ENCODE peak calls at places on chromosomes 13 and 19, in seven cellular contexts. V is NB4; I is left ventricle myocardium inferior; O is fibroblast of the aortic adventitia; C is AG04450; W is BJ; Z is CD8-positive, alpha-beta memory T cell. M is an unnamed sample.

GRCh38 chr13:97245011-97245410 is 22.9 kb downstream of the MBNL2 start:
- DNase-seq in V (no peak), Z (no peak), I (no peak), W (no peak), O (no peak), C (no peak), M (no peak)

GRCh38 chr13:31982540-31982939 is 49.0 kb upstream of the FRY start:
- DNase-seq in V (peak; percentile 79), Z (no peak), C (peak; percentile 73), W (peak; percentile 81), I (peak; percentile 68), O (peak; percentile 76), M (peak; percentile 96)

GRCh38 chr19:38736413-38737280 is 7.6 kb downstream of the CAPN12 start:
- DNase-seq in I (no peak), W (no peak), Z (peak; percentile 36), V (peak; percentile 19), O (no peak), C (no peak), M (no peak)

GRCh38 chr13:72050251-72050650 is 183.2 kb upstream of the DACH1 start:
- DNase-seq in W (no peak), O (no peak), Z (no peak), C (no peak), V (no peak), I (no peak), M (no peak)

GRCh38 chr19:1813837-1814217 is 1.8 kb upstream of the ATP8B3 start:
- DNase-seq in W (no peak), I (no peak), Z (no peak), C (no peak), V (no peak), O (no peak), M (no peak)

GRCh38 chr13:103238441-103238840 is 172.2 kb upstream of the SLC10A2 start:
- DNase-seq in W (no peak), V (no peak), C (no peak), O (no peak), Z (no peak), I (no peak), M (no peak)

GRCh38 chr19:5578094-5578846 is 10.5 kb upstream of the TINCR start:
- DNase-seq in C (peak; percentile 13), I (peak; percentile 58), V (peak; percentile 70), Z (peak; percentile 45), O (peak; percentile 48), W (no peak), M (no peak)

GRCh38 chr19:48539503-48540096 is 12.4 kb upstream of the SULT2B1 start:
- DNase-seq in W (no peak), C (no peak), O (peak; percentile 63), I (no peak), V (peak; percentile 49), Z (no peak), M (no peak)

GRCh38 chr13:39414339-39414738 is 188.7 kb downstream of the LHFPL6 start:
- DNase-seq in Z (no peak), W (no peak), I (no peak), O (no peak), V (no peak), C (no peak), M (no peak)

GRCh38 chr19:246551-246950 is 44.7 kb downstream of the PLPP2 start:
- DNase-seq in V (peak; percentile 3), I (no peak), W (no peak), C (no peak), Z (no peak), O (no peak), M (no peak)

GRCh38 chr19:7679017-7679720 is 1.5 kb upstream of the TRAPPC5 start:
- DNase-seq in W (no peak), I (no peak), Z (peak; percentile 60), O (no peak), V (peak; percentile 53), C (no peak), M (no peak)

GRCh38 chr19:52603558-52604207 is 33.6 kb downstream of the ZNF701 start:
- DNase-seq in C (no peak), Z (no peak), I (no peak), W (no peak), O (peak; percentile 81), V (peak; percentile 15), M (no peak)

GRCh38 chr19:51131780-51132680 is 7.3 kb downstream of the SIGLEC9 start:
- DNase-seq in Z (peak; percentile 47), I (peak; percentile 69), V (peak; percentile 81), O (peak; percentile 83), C (peak; percentile 42), W (no peak), M (no peak)

GRCh38 chr13:106533101-106533939 is 2.1 kb downstream of the EFNB2 start:
- DNase-seq in Z (no peak), V (peak; percentile 59), I (peak; percentile 81), C (peak; percentile 59), O (peak; percentile 76), W (no peak), M (no peak)
- H3K4me3 ChIP-seq in Z (peak overlapping the region; percentile 27), V (no peak overlapping the region), I (peak overlapping the region; percentile 77), C (peak overlapping the region; percentile 63), O (peak overlapping the region; percentile 75), W (peak overlapping the region; percentile 66), M (peak overlapping the region; percentile 81)

DNA sequence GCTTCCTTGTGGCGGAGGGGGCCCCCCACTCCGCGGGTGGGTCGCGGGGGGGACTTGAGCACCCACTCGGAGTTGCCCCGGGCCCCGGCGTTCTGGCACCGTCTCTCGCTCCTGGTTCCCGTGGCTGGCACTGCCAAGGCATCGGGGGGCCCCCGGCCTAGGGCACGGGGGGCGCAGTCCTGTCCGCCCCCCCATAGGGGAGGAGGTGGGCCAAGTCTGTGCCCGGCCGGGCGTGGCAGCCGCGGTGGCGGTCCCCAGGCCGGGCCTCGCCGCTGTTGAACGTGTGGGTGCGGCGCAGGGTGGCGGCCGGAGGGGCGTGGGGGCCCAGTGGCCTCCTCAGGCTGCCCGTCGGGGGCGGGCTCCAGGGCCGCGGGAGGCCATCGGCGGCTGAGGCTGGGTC is 3.6 kb upstream of the LRG1 start:
- DNase-seq in Z (no peak), I (no peak), O (no peak), W (no peak), C (no peak), V (peak; percentile 68), M (no peak)
- H3K4me3 ChIP-seq in Z (no peak overlapping the region), I (no peak overlapping the region), O (no peak overlapping the region), W (no peak overlapping the region), C (no peak overlapping the region), V (no peak overlapping the region), M (no peak overlapping the region)

GRCh38 chr19:55385236-55385748 is 440 bp upstream of the RPL28 start:
- DNase-seq in V (peak; percentile 91), I (peak; percentile 97), C (peak; percentile 87), Z (peak; percentile 95), W (peak; percentile 80), O (peak; percentile 97), M (peak; percentile 90)

GRCh38 chr19:55383279-55383788 is 758 bp downstream of the TMEM238 start:
- DNase-seq in C (no peak), O (no peak), W (no peak), Z (no peak), V (no peak), I (no peak), M (no peak)

GRCh38 chr19:55385749-55386514 is at the start of gene RPL28:
- DNase-seq in I (peak; percentile 97), O (peak; percentile 98), Z (peak; percentile 98), W (peak; percentile 89), V (peak; percentile 95), C (peak; percentile 95), M (peak; percentile 78)

GRCh38 chr19:55383789-55384575 is at the start of gene TMEM238:
- DNase-seq in W (no peak), Z (peak; percentile 41), V (peak; percentile 76), C (no peak), O (peak; percentile 56), I (peak; percentile 46), M (no peak)

DNA sequence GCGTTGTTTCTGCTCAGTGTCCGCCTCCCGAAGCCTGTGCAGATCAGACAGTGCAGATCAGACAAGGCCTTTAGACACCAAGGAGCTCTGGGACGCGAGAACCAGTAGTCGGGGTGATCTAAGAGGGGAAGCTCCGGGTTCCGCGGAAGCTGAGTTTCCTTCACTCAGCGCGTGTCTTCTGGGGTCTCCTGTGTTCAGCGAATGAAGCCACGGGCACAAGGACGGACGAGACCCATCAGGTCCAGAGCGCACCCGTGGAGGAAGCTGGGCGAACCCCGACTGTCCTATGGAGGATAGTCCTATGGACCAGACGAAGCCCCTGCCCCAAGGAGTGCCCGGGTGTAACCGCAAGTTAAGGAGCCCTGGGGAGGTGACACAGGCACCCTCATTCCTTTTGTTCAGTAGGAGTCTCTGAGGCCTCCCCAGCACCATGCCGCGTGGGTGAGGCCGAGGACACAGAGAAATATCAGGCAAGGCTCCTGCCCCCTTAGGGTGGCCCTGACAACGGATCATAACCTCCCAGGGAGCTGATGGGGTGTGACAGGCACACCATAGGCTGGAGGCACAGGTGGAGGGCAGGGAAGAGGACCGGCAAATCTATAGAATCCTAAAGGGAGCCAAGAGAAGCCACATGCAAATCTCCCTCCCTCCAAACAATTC is 614 bp upstream of the TMEM238 start:
- DNase-seq in Z (no peak), C (no peak), I (no peak), O (no peak), W (no peak), V (peak; percentile 52), M (no peak)
- H3K4me3 ChIP-seq in Z (peak overlapping the region; percentile 99), C (peak overlapping the region; percentile 99), I (peak overlapping the region; percentile 85), O (peak overlapping the region; percentile 59), W (peak overlapping the region; percentile 94), V (peak overlapping the region; percentile 73), M (peak overlapping the region; percentile 33)

GRCh38 chr19:29526730-29527499 is 1.1 kb downstream of the VSTM2B start:
- DNase-seq in O (no peak), V (peak; percentile 26), I (no peak), W (no peak), Z (no peak), C (no peak), M (no peak)

GRCh38 chr19:29523568-29523967 is 2.2 kb upstream of the VSTM2B start:
- DNase-seq in O (no peak), C (no peak), V (no peak), I (no peak), Z (no peak), W (no peak), M (no peak)

GRCh38 chr19:29525901-29526729 is at the start of gene VSTM2B:
- DNase-seq in W (no peak), Z (no peak), V (no peak), C (no peak), I (no peak), O (no peak), M (no peak)

GRCh38 chr19:29524201-29524911 is 1.4 kb upstream of the VSTM2B start:
- DNase-seq in C (no peak), W (no peak), I (peak; percentile 2), O (no peak), Z (no peak), V (no peak), M (no peak)

DNA sequence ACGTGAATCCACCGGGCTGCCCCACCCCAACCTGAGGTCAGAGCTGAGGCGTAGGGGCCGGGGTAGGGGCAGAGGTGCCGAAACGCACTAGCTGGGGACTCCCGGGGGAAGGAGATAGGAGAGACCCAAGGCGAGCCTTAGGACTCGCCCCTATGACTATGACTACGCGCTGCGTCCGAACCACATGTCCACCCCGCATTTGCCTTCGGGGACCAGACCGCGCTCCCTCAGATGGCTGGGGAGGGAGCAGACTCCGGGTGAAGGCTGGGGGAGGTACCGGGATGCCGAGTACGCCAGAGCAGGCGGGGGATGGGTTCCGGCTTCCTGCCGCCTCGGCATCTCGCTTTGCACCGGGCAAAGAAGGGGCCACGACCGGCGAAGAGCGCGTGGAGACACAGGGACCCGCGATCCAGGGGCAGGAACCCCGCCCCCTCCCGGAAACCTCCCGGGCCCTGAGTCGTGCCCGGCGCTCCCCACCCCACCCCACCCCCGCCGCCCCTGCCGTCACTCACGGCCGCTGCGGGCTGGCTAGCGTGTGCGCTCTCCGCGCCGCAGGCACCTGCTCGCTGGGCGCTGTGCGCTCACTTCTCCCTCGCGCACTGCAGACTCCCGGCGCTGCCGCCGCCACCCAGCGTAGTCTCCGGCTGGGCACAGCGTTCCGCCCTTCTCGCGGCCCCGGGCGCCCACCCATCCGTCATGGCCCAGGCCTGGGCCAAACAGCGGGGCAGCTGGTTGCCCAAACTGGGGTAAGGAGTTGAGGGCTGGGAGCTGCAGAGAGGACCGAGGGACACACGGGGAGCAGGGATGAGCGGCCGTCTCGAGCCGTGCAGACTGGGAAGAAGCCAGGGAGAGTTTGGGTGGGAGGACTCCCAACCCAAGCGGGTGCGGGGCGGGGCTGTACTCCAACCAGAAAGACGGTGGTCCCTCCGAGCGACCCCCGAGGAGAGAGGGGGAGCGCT is 603 bp upstream of the VSTM2B start:
- DNase-seq in C (no peak), W (no peak), V (no peak), O (no peak), Z (no peak), I (peak; percentile 8), M (no peak)
- H3K4me3 ChIP-seq in C (no peak overlapping the region), W (no peak overlapping the region), V (no peak overlapping the region), O (no peak overlapping the region), Z (no peak overlapping the region), I (peak overlapping the region; percentile 52), M (no peak overlapping the region)